ENCODE peak calls at places on chromosomes 3 and 15, in four cellular contexts. R is K562, J is GM12891, T is GM12878. V is an unnamed sample.

GRCh38 chr15:59885832-59886231 is 118.3 kb upstream of the FOXB1 start:
- DNase-seq in R (no peak), J (no peak), T (no peak), V (no peak)

GRCh38 chr3:36444909-36445308 is 64.6 kb downstream of the STAC start:
- DNase-seq in R (no peak), J (no peak), T (no peak), V (no peak)

GRCh38 chr3:48601622-48601994 is 6.5 kb upstream of the COL7A1 start:
- DNase-seq in R (no peak), J (no peak), T (no peak), V (no peak)

GRCh38 chr3:9749663-9750555 is at the start of gene OGG1:
- DNase-seq in R (peak), J (peak), T (peak), V (peak)

GRCh38 chr3:197428117-197428761 is 127.5 kb downstream of the BDH1 start:
- DNase-seq in R (peak), J (no peak), T (no peak), V (no peak)

GRCh38 chr3:107063351-107063750 is 313.9 kb upstream of the CCDC54 start:
- DNase-seq in R (no peak), J (no peak), T (no peak), V (no peak)

GRCh38 chr15:31499236-31499952 is 172.8 kb downstream of the KLF13 start:
- DNase-seq in R (no peak), J (no peak), T (no peak), V (no peak)

GRCh38 chr15:92097473-92098178 is 244.1 kb downstream of the SLCO3A1 start:
- DNase-seq in R (peak), J (no peak), T (peak), V (peak)

GRCh38 chr15:38424101-38424552 is 29.8 kb upstream of the FAM98B start:
- DNase-seq in R (no peak), J (no peak), T (peak), V (no peak)

GRCh38 chr3:173970206-173970605 is 572.7 kb downstream of the NLGN1 start:
- DNase-seq in R (no peak), J (no peak), T (no peak), V (no peak)

GRCh38 chr3:183819831-183820230 is 5.5 kb downstream of the MAP6D1 start:
- DNase-seq in R (no peak), J (no peak), T (no peak), V (no peak)

GRCh38 chr15:74403981-74404563 is 29.7 kb downstream of the SEMA7A start:
- DNase-seq in R (no peak), J (no peak), T (peak), V (peak)

GRCh38 chr3:106957021-106957420 is 420.2 kb upstream of the CCDC54 start:
- DNase-seq in R (no peak), J (no peak), T (no peak), V (no peak)

GRCh38 chr15:58501636-58502178 is 69.9 kb downstream of the LIPC start:
- DNase-seq in R (no peak), J (no peak), T (no peak), V (no peak)

GRCh38 chr15:49024840-49025239 is 21.4 kb downstream of the SECISBP2L start:
- DNase-seq in R (no peak), J (no peak), T (no peak), V (no peak)

GRCh38 chr15:56244811-56245576 is 1.3 kb upstream of the RFX7 start:
- DNase-seq in R (peak), J (no peak), T (no peak), V (no peak)

GRCh38 chr3:13217736-13218540 is 144.7 kb upstream of the IQSEC1 start:
- DNase-seq in R (no peak), J (no peak), T (no peak), V (no peak)

GRCh38 chr3:158508481-158508880 is 62.5 kb upstream of the MLF1 start:
- DNase-seq in R (no peak), J (no peak), T (no peak), V (no peak)

GRCh38 chr15:88913017-88913849 is at the start of gene MFGE8:
- DNase-seq in R (peak), J (peak), T (no peak), V (no peak)

GRCh38 chr3:27628029-27628750 is 93.9 kb downstream of the EOMES start:
- DNase-seq in R (no peak), J (no peak), T (no peak), V (no peak)

GRCh38 chr3:103057477-103057876 is 622.7 kb downstream of the ZPLD1 start:
- DNase-seq in R (no peak), J (no peak), T (no peak), V (no peak)

GRCh38 chr3:113741086-113741485 is 5.0 kb downstream of the NAA50 start:
- DNase-seq in R (no peak), J (no peak), T (no peak), V (no peak)

GRCh38 chr3:161890147-161890625 is 393.6 kb downstream of the OTOL1 start:
- DNase-seq in R (no peak), J (no peak), T (no peak), V (no peak)
- TF ChIP-seq SPI1 in R (no peak), J (no peak), T (no peak), V (no peak)

GRCh38 chr3:42080452-42080872 is 10.7 kb upstream of the TRAK1 start:
- DNase-seq in R (no peak), J (no peak), T (peak), V (no peak)
- TF ChIP-seq POLR2AphosphoS5 in R (no peak), J (no peak), T (no peak), V (no peak)

GRCh38 chr15:86087808-86088207 is 8.1 kb downstream of the AGBL1 start:
- DNase-seq in R (no peak), J (no peak), T (no peak), V (no peak)
- TF ChIP-seq SPI1 in R (no peak), J (no peak), T (no peak), V (no peak)

DNA sequence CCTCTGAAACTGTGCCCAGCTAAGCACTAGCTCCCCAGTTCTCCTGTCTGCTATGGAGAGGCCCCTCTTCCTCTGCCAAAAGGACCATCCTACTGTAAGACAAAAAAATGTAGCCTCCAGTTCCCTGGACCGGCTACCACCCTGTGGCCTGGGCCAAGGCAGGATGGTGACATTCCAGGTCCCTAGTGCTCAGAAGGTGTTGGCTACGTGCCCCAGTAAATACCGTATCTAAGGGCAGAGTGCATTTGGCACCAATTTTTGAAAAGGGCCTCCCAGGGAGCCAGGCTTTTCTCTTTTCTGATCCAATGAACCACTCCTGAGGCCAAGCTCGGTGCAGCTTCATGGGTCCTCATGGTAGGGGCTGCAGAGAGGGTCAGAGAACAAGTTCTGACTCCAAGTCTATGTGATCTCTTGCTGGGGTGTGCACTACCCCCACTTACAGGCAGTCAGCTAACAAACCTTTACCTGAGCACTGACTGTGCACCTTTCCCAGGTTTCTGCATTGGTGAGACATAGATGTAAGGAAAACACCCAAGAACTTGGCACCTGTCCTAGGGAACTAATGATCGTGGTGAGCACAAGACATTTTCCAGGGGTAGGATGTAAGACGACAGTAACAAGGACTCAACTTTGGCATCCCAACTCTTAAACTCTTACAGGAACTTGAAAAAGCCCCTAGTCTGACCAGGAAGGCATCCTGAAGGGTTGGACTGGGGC is 32.6 kb downstream of the TLE3 start:
- DNase-seq in R (no peak), J (no peak), T (no peak), V (no peak)
- TF ChIP-seq POLR2AphosphoS5 in R (no peak), J (no peak), T (no peak), V (no peak)

GRCh38 chr3:45965281-45966052 is 22.2 kb downstream of the CXCR6 start:
- DNase-seq in R (no peak), J (no peak), T (no peak), V (no peak)
- TF ChIP-seq SPI1 in R (no peak), J (no peak), T (no peak), V (no peak)

GRCh38 chr3:194784341-194784740 is 98.7 kb downstream of the FAM43A start:
- DNase-seq in R (no peak), J (no peak), T (no peak), V (no peak)

GRCh38 chr3:194787650-194788049 is 102.0 kb downstream of the FAM43A start:
- DNase-seq in R (no peak), J (no peak), T (no peak), V (no peak)

GRCh38 chr3:194787072-194787471 is 101.4 kb downstream of the FAM43A start:
- DNase-seq in R (no peak), J (no peak), T (no peak), V (no peak)

GRCh38 chr3:194782767-194783404 is 97.2 kb downstream of the FAM43A start:
- DNase-seq in R (no peak), J (no peak), T (no peak), V (no peak)

GRCh38 chr3:194785315-194785714 is 99.6 kb downstream of the FAM43A start:
- DNase-seq in R (no peak), J (no peak), T (no peak), V (no peak)
- TF ChIP-seq POLR2AphosphoS5 in R (no peak), J (no peak), T (no peak), V (no peak)

V was measured in HL-60.